ENCODE peak calls at places on chromosomes 4 and X, in ten cellular contexts. E is psoas muscle; Z is activated T-helper 1 cell treated with anti-CD3 and anti-CD28 coated beads, Interleukin-2, amount 50 U/mL, for 16 hours; Q is Calu3; K is amniotic epithelial cell; X is H9; S is EH; D is AG08396; A is endothelial cell of umbilical vein; H is EL. F is an unnamed sample.

GRCh38 chr4:10457255-10457801 is at the start of gene ZNF518B:
- DNase-seq in X (peak), K (peak), E (peak), S (peak), D (peak), A (peak), H (peak), Z (peak), Q (no peak), F (no peak)

GRCh38 chr4:81723927-81724587 is 252.3 kb upstream of the RASGEF1B start:
- DNase-seq in E (no peak), Q (no peak), H (no peak), Z (no peak), K (no peak), X (no peak), A (no peak), S (no peak), D (no peak), F (no peak)

GRCh38 chrX:97109730-97110129 is 226.0 kb downstream of the RPA4 start:
- DNase-seq in Z (no peak), K (no peak), D (no peak), X (no peak), H (no peak), A (no peak), S (no peak), E (no peak), Q (no peak), F (no peak)

GRCh38 chrX:77065896-77066295 is 381.3 kb upstream of the FGF16 start:
- DNase-seq in X (no peak), S (no peak), K (no peak), Q (no peak), Z (no peak), H (no peak), E (no peak), D (no peak), A (no peak), F (no peak)

GRCh38 chr4:152534541-152535231 is 1.2 kb downstream of the FBXW7 start:
- DNase-seq in K (peak), S (peak), X (peak), Z (peak), D (peak), A (peak), Q (peak), E (peak), H (peak), F (peak)

GRCh38 chrX:53666171-53666570 is 20.3 kb downstream of the HUWE1 start:
- DNase-seq in D (no peak), Z (no peak), Q (no peak), E (no peak), X (no peak), H (no peak), S (no peak), K (no peak), A (no peak), F (no peak)

GRCh38 chr4:82046796-82047195 is 327.0 kb downstream of the HNRNPD start:
- DNase-seq in K (no peak), H (no peak), Q (no peak), E (no peak), X (no peak), D (no peak), S (no peak), Z (no peak), A (no peak), F (no peak)

GRCh38 chr4:163548481-163549243 is 54.2 kb downstream of the TMA16 start:
- DNase-seq in Z (no peak), X (no peak), S (peak), K (peak), A (peak), E (peak), H (peak), D (peak), Q (peak), F (peak)

GRCh38 chrX:40056420-40056819 is 41.3 kb downstream of the BCOR start:
- DNase-seq in X (no peak), D (no peak), S (peak), K (no peak), Q (no peak), Z (no peak), E (no peak), A (no peak), H (peak), F (no peak)

GRCh38 chrX:41335590-41336331 is 1.8 kb downstream of the DDX3X start:
- DNase-seq in H (peak), Z (no peak), A (no peak), E (no peak), S (peak), Q (no peak), X (no peak), K (peak), D (peak), F (no peak)

GRCh38 chr4:39083164-39083563 is 21.1 kb downstream of the KLHL5 start:
- DNase-seq in S (peak), Q (no peak), H (peak), A (peak), D (no peak), X (no peak), K (peak), Z (no peak), E (no peak), F (no peak)

GRCh38 chr4:172688536-172688935 is 480.1 kb upstream of the GALNT7 start:
- DNase-seq in A (no peak), D (no peak), H (no peak), S (no peak), K (no peak), Q (no peak), E (no peak), Z (no peak), X (no peak), F (no peak)

GRCh38 chrX:155000841-155001240 is 21.7 kb downstream of the F8 start:
- DNase-seq in K (no peak), D (no peak), X (no peak), H (no peak), S (no peak), A (no peak), E (no peak), Z (no peak), Q (no peak), F (no peak)

GRCh38 chr4:140049024-140049923 is 104.7 kb downstream of the MAML3 start:
- DNase-seq in E (no peak), K (peak), S (peak), A (peak), Z (no peak), Q (peak), H (peak), X (peak), D (no peak), F (peak)

F was measured in AML-193.